ENCODE peak calls at places on chromosomes 5 and 9, in seven cellular contexts. X is IMR-90, J is H9, B is trophoblast cell, E is neuronal stem cell, V is H1, L is mesenchymal stem cell. A is an unnamed sample.

GRCh38 chr9:106587021-106587420 is 275.9 kb upstream of the ZNF462 start:
- DNase-seq in X (no peak), J (no peak), B (no peak), E (no peak), V (no peak), L (peak; percentile 11), A (no peak)

GRCh38 chr5:172004824-172005237 is 1.6 kb downstream of the FBXW11 start:
- DNase-seq in X (no peak), J (no peak), B (peak; percentile 24), E (no peak), V (no peak), L (peak; percentile 73), A (no peak)

GRCh38 chr9:79166005-79166404 is 405.8 kb upstream of the TLE4 start:
- DNase-seq in X (peak; percentile 20), J (no peak), B (peak; percentile 74), E (no peak), V (no peak), L (peak; percentile 76), A (no peak)

GRCh38 chr5:140301136-140301535 is 1.8 kb downstream of the PFDN1 start:
- DNase-seq in X (no peak), J (no peak), B (peak; percentile 47), E (no peak), V (no peak), L (no peak), A (no peak)

GRCh38 chr5:54991446-54991845 is 6.1 kb upstream of the ESM1 start:
- DNase-seq in X (no peak), J (no peak), B (no peak), E (no peak), V (no peak), L (no peak), A (peak; percentile 47)

GRCh38 chr9:109064963-109065701 is 51.8 kb upstream of the CTNNAL1 start:
- DNase-seq in X (peak; percentile 54), J (no peak), B (peak; percentile 92), E (no peak), V (no peak), L (peak; percentile 12), A (peak; percentile 54)

GRCh38 chr5:80124519-80124918 is 89.4 kb downstream of the THBS4 start:
- DNase-seq in X (no peak), J (no peak), B (no peak), E (no peak), V (no peak), L (no peak), A (no peak)

GRCh38 chr5:103927739-103928138 is 365.1 kb upstream of the NUDT12 start:
- DNase-seq in X (no peak), J (no peak), B (no peak), E (no peak), V (no peak), L (no peak), A (peak; percentile 45)

GRCh38 chr9:1979815-1980367 is 35.3 kb upstream of the SMARCA2 start:
- DNase-seq in X (peak; percentile 49), J (no peak), B (peak; percentile 52), E (no peak), V (no peak), L (no peak), A (no peak)

GRCh38 chr5:173498286-173498685 is 118.2 kb downstream of the BOD1 start:
- DNase-seq in X (peak; percentile 64), J (no peak), B (peak; percentile 88), E (peak; percentile 9), V (peak; percentile 39), L (peak; percentile 63), A (no peak)

GRCh38 chr5:174692982-174693422 is 31.4 kb upstream of the MSX2 start:
- DNase-seq in X (no peak), J (peak; percentile 71), B (no peak), E (peak; percentile 67), V (peak; percentile 64), L (no peak), A (peak; percentile 84)

GRCh38 chr9:18896531-18897179 is 136.4 kb downstream of the SAXO1 start:
- DNase-seq in X (no peak), J (no peak), B (no peak), E (no peak), V (no peak), L (no peak), A (no peak)

GRCh38 chr9:131395745-131396479 is 2.0 kb downstream of the PRRC2B start:
- DNase-seq in X (no peak), J (no peak), B (no peak), E (no peak), V (no peak), L (no peak), A (no peak)

GRCh38 chr5:16992006-16992405 is 55.9 kb upstream of the MYO10 start:
- DNase-seq in X (peak; percentile 71), J (no peak), B (no peak), E (no peak), V (no peak), L (peak; percentile 61), A (no peak)

DNA sequence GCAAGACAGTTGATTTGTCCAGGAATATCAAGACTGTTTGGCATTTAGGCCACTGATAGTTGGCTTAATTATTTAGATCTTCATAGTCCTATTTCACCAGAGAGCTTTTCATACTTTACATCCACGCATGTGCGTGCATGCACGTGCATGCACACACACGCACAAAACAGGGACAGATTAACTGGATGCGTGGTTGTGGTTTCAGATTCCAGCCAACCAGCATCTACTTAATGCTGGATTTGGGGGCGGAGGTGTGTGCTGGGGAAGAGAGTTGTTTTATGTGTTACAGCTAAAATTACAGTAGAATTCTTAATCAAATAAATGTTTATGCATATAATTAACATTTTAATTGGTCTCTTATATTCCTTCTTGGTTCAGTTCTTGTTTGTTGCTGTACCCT is 7.3 kb downstream of the RNF14 start:
- DNase-seq in X (no peak), J (no peak), B (no peak), E (no peak), V (no peak), L (no peak), A (no peak)
- H3K4me1 ChIP-seq in X (peaks cover 8% of the 10 kb centered on the region), J (no peaks in the 10 kb centered on the region), B (no peaks in the 10 kb centered on the region), E (no peaks in the 10 kb centered on the region), V (no peaks in the 10 kb centered on the region), L (peaks cover 1% of the 10 kb centered on the region), A (no peaks in the 10 kb centered on the region)

GRCh38 chr5:68027519-68027918 is 188.0 kb upstream of the PIK3R1 start:
- DNase-seq in X (peak; percentile 77), J (no peak), B (no peak), E (no peak), V (no peak), L (peak; percentile 86), A (no peak)
- H2BK5ac ChIP-seq in X (peak overlapping the region; percentile 82), J (no peak overlapping the region), B (no peak overlapping the region), E (no peak overlapping the region), V (no peak overlapping the region), L (no peak overlapping the region), A (no peak overlapping the region)

DNA sequence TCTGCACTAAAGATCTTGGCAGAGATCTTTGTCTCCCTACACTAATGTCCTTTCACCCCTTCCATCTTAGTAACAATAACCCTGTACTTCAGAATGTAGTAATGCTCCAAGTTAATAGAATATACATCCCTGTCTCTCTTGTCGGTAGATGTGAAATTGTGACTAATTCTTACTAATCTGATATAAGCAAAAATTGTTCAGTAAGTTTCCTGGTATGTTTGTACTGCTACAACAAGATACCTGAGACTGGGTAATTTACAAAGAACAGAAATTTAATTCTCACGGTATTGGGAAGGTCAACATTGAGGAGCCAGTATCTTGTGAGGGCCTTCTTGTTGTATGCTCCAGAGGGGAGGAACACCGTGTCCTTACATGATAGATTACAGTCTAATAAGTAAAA is 1686.6 kb upstream of the CDH9 start:
- DNase-seq in X (no peak), J (no peak), B (no peak), E (no peak), V (no peak), L (no peak), A (no peak)
- H2BK120ac ChIP-seq in X (no peak overlapping the region), J (no peak overlapping the region), B (no peak overlapping the region), E (no peak overlapping the region), V (no peak overlapping the region), L (no peak overlapping the region), A (no peak overlapping the region)

GRCh38 chr5:180179399-180180197 is 29.4 kb downstream of the RASGEF1C start:
- DNase-seq in X (no peak), J (no peak), B (peak; percentile 38), E (no peak), V (no peak), L (no peak), A (no peak)

GRCh38 chr5:180176191-180176590 is 32.8 kb downstream of the RASGEF1C start:
- DNase-seq in X (no peak), J (no peak), B (no peak), E (no peak), V (no peak), L (no peak), A (no peak)

GRCh38 chr5:180180198-180180820 is 28.7 kb downstream of the RASGEF1C start:
- DNase-seq in X (no peak), J (no peak), B (no peak), E (no peak), V (no peak), L (no peak), A (no peak)

GRCh38 chr5:180180846-180181245 is 28.2 kb downstream of the RASGEF1C start:
- DNase-seq in X (no peak), J (no peak), B (no peak), E (no peak), V (no peak), L (no peak), A (no peak)

DNA sequence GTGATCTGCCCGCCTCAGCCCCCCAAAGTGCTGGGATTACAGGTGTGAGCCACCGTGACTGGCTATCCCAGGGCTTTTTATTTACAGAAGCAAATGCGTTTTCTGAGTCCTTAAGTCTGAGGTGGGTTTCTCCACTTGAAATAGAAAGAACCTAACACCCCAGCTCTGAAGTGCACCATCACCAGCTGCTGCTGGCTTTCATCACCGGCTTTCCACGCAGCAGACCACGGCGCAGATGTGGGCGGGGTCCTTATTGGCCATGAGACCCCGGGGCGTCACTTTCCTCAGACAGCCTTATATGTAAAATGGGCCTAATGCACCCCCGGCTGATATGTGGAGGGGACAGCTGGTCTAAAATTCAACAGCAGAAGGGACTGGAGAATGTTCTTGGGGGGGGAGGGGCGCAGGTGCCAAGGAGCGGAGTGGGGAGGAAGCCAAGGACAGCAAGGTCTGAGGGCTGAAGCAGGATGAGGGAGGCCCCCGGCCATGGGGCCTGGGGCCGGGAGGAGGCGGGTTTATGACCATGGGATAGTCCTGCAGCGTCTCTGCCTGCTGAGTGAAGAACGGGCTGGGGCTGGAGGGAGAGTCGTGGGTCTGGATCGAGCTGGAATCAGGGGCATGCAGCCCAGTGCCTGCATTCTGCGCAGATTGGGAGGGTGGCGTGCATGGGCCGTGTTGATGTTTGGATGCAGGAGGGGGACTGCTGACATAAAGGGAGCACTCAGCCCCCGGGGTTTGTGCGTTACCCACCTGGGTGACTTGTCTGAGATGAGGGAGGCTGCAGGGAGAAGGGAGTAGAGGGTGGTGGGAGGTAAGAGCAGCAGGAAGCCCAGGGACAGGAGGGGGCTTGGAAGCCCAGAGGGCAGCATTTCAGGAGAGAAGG is 30.3 kb downstream of the RASGEF1C start:
- DNase-seq in X (no peak), J (no peak), B (no peak), E (no peak), V (no peak), L (no peak), A (no peak)
- H3K4me1 ChIP-seq in X (peaks cover 16% of the 10 kb centered on the region), J (no peaks in the 10 kb centered on the region), B (no peaks in the 10 kb centered on the region), E (peaks cover 9% of the 10 kb centered on the region), V (no peaks in the 10 kb centered on the region), L (peaks cover 31% of the 10 kb centered on the region), A (no peaks in the 10 kb centered on the region)